ENCODE peak calls at places on chromosomes 3 and 15, in nine cellular contexts. N is lower lobe of right lung, H is nephron progenitor cell, Y is RWPE1, P is GM10248, I is endodermal cell, Q is mesothelial cell of epicardium, C is Calu3, B is GM13976. K is an unnamed sample.

GRCh38 chr3:107421170-107421792 is 44.0 kb downstream of the CCDC54 start:
- DNase-seq in B (peak; percentile 41), H (peak; percentile 19), I (no peak), C (peak; percentile 28), N (no peak), Y (peak; percentile 54), P (peak; percentile 33), Q (no peak), K (no peak)

GRCh38 chr3:141094851-141095545 is 43.9 kb downstream of the SPSB4 start:
- DNase-seq in P (no peak), C (no peak), B (no peak), H (no peak), I (peak; percentile 38), N (no peak), Y (no peak), Q (no peak), K (no peak)

GRCh38 chr3:18556503-18556902 is 131.4 kb upstream of the SATB1 start:
- DNase-seq in H (no peak), Q (no peak), I (no peak), C (no peak), B (no peak), N (no peak), Y (no peak), P (no peak), K (no peak)

GRCh38 chr3:13934813-13935212 is 54.9 kb upstream of the WNT7A start:
- DNase-seq in Y (no peak), B (no peak), Q (no peak), P (no peak), C (no peak), H (no peak), I (no peak), N (no peak), K (no peak)

GRCh38 chr3:12175137-12175593 is 16.5 kb upstream of the TIMP4 start:
- DNase-seq in I (no peak), B (no peak), P (no peak), N (no peak), Q (no peak), C (no peak), H (no peak), Y (no peak), K (no peak)

GRCh38 chr15:62254137-62254934 is 89.3 kb upstream of the C2CD4B start:
- DNase-seq in P (peak; percentile 47), H (peak; percentile 86), Y (peak; percentile 39), C (peak; percentile 93), Q (peak; percentile 81), N (peak; percentile 70), B (peak; percentile 55), I (peak; percentile 93), K (no peak)

GRCh38 chr3:63652066-63652725 is at the start of gene SNTN:
- DNase-seq in H (no peak), C (no peak), I (peak; percentile 80), Q (no peak), P (no peak), N (no peak), B (no peak), Y (no peak), K (no peak)

GRCh38 chr3:123642182-123642956 is 57.5 kb upstream of the HACD2 start:
- DNase-seq in C (peak; percentile 73), H (peak; percentile 72), N (peak; percentile 81), P (peak; percentile 79), Y (peak; percentile 47), Q (peak; percentile 60), I (peak; percentile 97), B (peak; percentile 81), K (peak; percentile 28)

GRCh38 chr15:37262922-37263608 is 162.7 kb upstream of the MEIS2 start:
- DNase-seq in Y (no peak), I (no peak), N (no peak), H (no peak), Q (no peak), B (no peak), C (no peak), P (no peak), K (no peak)

GRCh38 chr3:139123377-139124095 is 78.8 kb upstream of the PRR23C start:
- DNase-seq in I (peak; percentile 31), Y (no peak), C (no peak), Q (no peak), H (no peak), N (no peak), B (no peak), P (no peak), K (no peak)

GRCh38 chr15:84835661-84836384 is 18.7 kb downstream of the ALPK3 start:
- DNase-seq in C (no peak), H (no peak), Q (no peak), N (no peak), Y (no peak), I (peak; percentile 13), P (no peak), B (no peak), K (no peak)

GRCh38 chr3:104629038-104629437 is 737.7 kb upstream of the ALCAM start:
- DNase-seq in Y (peak; percentile 79), P (no peak), I (no peak), H (no peak), C (no peak), N (no peak), B (no peak), Q (no peak), K (no peak)

GRCh38 chr3:196399485-196399945 is 32.7 kb downstream of the UBXN7 start:
- DNase-seq in H (no peak), I (no peak), N (no peak), P (no peak), B (no peak), Y (peak; percentile 49), Q (no peak), C (no peak), K (no peak)

GRCh38 chr3:153138267-153139210 is 23.5 kb upstream of the RAP2B start:
- DNase-seq in C (peak; percentile 92), I (peak; percentile 72), Q (peak; percentile 44), H (no peak), P (peak; percentile 39), N (peak; percentile 73), Y (peak; percentile 84), B (peak; percentile 38), K (no peak)

GRCh38 chr15:34102175-34102925 is 467 bp downstream of the PGBD4 start:
- DNase-seq in Q (no peak), C (no peak), B (no peak), H (no peak), I (no peak), Y (no peak), N (no peak), P (no peak), K (no peak)

GRCh38 chr3:182484184-182484583 is 309.1 kb upstream of the ATP11B start:
- DNase-seq in H (no peak), Y (no peak), B (no peak), P (no peak), I (no peak), Q (no peak), N (no peak), C (no peak), K (no peak)

GRCh38 chr3:117278424-117279190 is 569.0 kb downstream of the TUSC7 start:
- DNase-seq in Y (peak; percentile 40), Q (no peak), C (peak; percentile 72), B (no peak), H (peak; percentile 18), N (no peak), I (no peak), P (peak; percentile 5), K (no peak)

GRCh38 chr15:73385205-73385604 is 16.4 kb upstream of the HCN4 start:
- DNase-seq in Y (no peak), C (no peak), N (no peak), P (no peak), B (no peak), H (no peak), I (no peak), Q (no peak), K (no peak)

GRCh38 chr15:49831206-49831965 is 210.5 kb downstream of the DTWD1 start:
- DNase-seq in Y (peak; percentile 13), B (no peak), H (no peak), N (no peak), I (no peak), Q (no peak), C (no peak), P (no peak), K (no peak)

GRCh38 chr3:14796403-14797077 is 22.2 kb upstream of the FGD5 start:
- DNase-seq in Y (no peak), Q (peak; percentile 57), P (no peak), B (no peak), N (no peak), I (peak; percentile 36), C (no peak), H (peak; percentile 46), K (no peak)

GRCh38 chr15:76905013-76905839 is at the start of gene SCAPER:
- DNase-seq in H (peak; percentile 97), P (peak; percentile 96), N (peak; percentile 95), I (peak; percentile 97), Y (peak; percentile 90), Q (peak; percentile 90), C (peak; percentile 94), B (peak; percentile 96), K (peak; percentile 92)
- TF ChIP-seq CTCF in H (no peak), P (no peak), N (peak; percentile 29), I (no peak), Y (no peak), Q (no peak), C (no peak), B (no peak), K (no peak)

GRCh38 chr3:70539908-70540307 is 227.5 kb upstream of the MDFIC2 start:
- DNase-seq in B (no peak), C (no peak), I (no peak), N (no peak), H (no peak), Y (no peak), Q (no peak), P (no peak), K (no peak)
- TF ChIP-seq CTCF in B (peak; percentile 15), C (no peak), I (peak; percentile 59), N (no peak), H (no peak), Y (no peak), Q (peak; percentile 18), P (peak; percentile 4), K (no peak)

DNA sequence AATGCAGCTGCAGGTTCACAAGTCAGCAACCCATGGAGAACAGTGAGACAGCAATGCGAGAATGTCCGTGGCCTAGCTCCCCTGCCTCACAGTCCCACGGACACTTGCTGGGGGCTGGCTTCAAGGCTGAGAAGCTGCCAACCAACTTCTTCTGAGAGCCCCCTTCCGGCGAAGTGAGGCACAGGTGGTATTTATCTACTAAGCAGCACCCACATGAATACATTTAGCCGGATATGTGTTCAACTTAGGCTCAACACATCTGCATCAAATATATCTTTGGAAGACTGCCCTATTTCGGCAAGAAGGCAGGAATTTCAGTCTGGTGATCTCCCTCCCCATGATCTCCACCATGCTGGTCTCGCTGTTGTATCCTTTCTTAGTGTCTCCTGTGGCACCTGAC is 341.0 kb upstream of the NR2E3 start:
- DNase-seq in Q (no peak), I (peak; percentile 58), N (no peak), H (no peak), Y (no peak), P (no peak), C (no peak), B (no peak), K (no peak)
- TF ChIP-seq CTCF in Q (no peak), I (peak; percentile 42), N (no peak), H (no peak), Y (no peak), P (no peak), C (no peak), B (no peak), K (no peak)

DNA sequence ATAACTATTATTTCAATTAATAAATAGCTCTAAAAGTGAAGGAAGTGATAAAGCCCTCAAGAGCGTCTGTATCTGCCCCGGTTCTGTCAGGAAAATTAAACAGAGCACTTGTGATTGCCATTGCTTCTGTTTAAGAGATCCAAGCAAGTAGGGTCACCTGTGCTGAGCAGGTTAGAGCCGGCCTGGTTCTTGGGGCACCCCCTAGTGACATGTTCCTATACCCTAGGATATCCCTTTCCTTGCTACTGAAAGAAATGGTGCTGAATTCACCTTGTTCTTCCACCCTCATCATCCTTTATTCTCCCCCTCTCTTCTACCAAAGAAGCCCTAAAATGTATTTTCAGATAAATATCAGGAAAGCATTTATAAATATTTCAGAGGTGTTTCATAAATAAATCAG is 323.5 kb downstream of the RORA start:
- DNase-seq in H (no peak), N (no peak), Y (no peak), B (no peak), P (no peak), C (peak; percentile 33), I (peak; percentile 73), Q (no peak), K (no peak)
- TF ChIP-seq CTCF in H (no peak), N (no peak), Y (no peak), B (no peak), P (no peak), C (peak; percentile 24), I (peak; percentile 69), Q (no peak), K (no peak)